ENCODE peak calls at places on chromosome 13, in five cellular contexts. H is effector memory CD4-positive, alpha-beta T cell; Y is pancreas; K is OCI-LY7; L is mucosa of descending colon. A is an unnamed sample.

GRCh38 chr13:89363144-89363543 is 1692.0 kb downstream of the SLITRK5 start:
- DNase-seq in H (no peak), Y (no peak), K (no peak), L (no peak), A (no peak)

GRCh38 chr13:27219611-27220010 is 31.7 kb upstream of the RPL21 start:
- DNase-seq in H (no peak), Y (no peak), K (no peak), L (no peak), A (no peak)

GRCh38 chr13:21974741-21975140 is 303.9 kb downstream of the FGF9 start:
- DNase-seq in H (no peak), Y (no peak), K (no peak), L (no peak), A (peak; percentile 66)

GRCh38 chr13:104074326-104074725 is 1008.1 kb upstream of the SLC10A2 start:
- DNase-seq in H (no peak), Y (no peak), K (no peak), L (no peak), A (no peak)

GRCh38 chr13:75258159-75258782 is 223.7 kb downstream of the TBC1D4 start:
- DNase-seq in H (no peak), Y (no peak), K (peak; percentile 16), L (no peak), A (no peak)

GRCh38 chr13:43874512-43875092 is 4.9 kb downstream of the CCDC122 start:
- DNase-seq in H (no peak), Y (no peak), K (peak; percentile 57), L (no peak), A (no peak)

GRCh38 chr13:23399254-23399796 is 34.2 kb downstream of the SACS start:
- DNase-seq in H (no peak), Y (no peak), K (no peak), L (no peak), A (no peak)

GRCh38 chr13:78604782-78605611 is 1.6 kb upstream of the POU4F1 start:
- DNase-seq in H (no peak), Y (no peak), K (peak; percentile 84), L (no peak), A (no peak)

GRCh38 chr13:91017669-91018053 is 329.8 kb upstream of the MIR17HG start:
- DNase-seq in H (no peak), Y (peak; percentile 12), K (no peak), L (no peak), A (no peak)

GRCh38 chr13:30880151-30880551 is 25.9 kb upstream of the MEDAG start:
- DNase-seq in H (no peak), Y (no peak), K (no peak), L (no peak), A (no peak)

GRCh38 chr13:50685491-50685890 is 158.0 kb downstream of the DLEU7 start:
- DNase-seq in H (no peak), Y (peak; percentile 23), K (no peak), L (peak; percentile 43), A (peak; percentile 14)
- H3K4me1 ChIP-seq in H (no peaks in the 10 kb centered on the region), Y (peaks cover 9% of the 10 kb centered on the region), K (no peaks in the 10 kb centered on the region), L (no peaks in the 10 kb centered on the region), A (peaks cover 13% of the 10 kb centered on the region)

GRCh38 chr13:25095862-25096453 is at the start of gene PABPC3:
- DNase-seq in H (no peak), Y (no peak), K (no peak), L (no peak), A (no peak)
- H3K4me3 ChIP-seq in H (no peak within 1 kb of the TSS), Y (peak within 1 kb of the TSS; percentile 17), K (no peak within 1 kb of the TSS), L (no peak within 1 kb of the TSS), A (no peak within 1 kb of the TSS)

GRCh38 chr13:106492576-106493323 is 42.7 kb downstream of the EFNB2 start:
- DNase-seq in H (no peak), Y (no peak), K (no peak), L (no peak), A (no peak)
- H3K4me1 ChIP-seq in H (peaks cover 4% of the 10 kb centered on the region), Y (no peaks in the 10 kb centered on the region), K (no peaks in the 10 kb centered on the region), L (peaks cover 18% of the 10 kb centered on the region), A (no peaks in the 10 kb centered on the region)

DNA sequence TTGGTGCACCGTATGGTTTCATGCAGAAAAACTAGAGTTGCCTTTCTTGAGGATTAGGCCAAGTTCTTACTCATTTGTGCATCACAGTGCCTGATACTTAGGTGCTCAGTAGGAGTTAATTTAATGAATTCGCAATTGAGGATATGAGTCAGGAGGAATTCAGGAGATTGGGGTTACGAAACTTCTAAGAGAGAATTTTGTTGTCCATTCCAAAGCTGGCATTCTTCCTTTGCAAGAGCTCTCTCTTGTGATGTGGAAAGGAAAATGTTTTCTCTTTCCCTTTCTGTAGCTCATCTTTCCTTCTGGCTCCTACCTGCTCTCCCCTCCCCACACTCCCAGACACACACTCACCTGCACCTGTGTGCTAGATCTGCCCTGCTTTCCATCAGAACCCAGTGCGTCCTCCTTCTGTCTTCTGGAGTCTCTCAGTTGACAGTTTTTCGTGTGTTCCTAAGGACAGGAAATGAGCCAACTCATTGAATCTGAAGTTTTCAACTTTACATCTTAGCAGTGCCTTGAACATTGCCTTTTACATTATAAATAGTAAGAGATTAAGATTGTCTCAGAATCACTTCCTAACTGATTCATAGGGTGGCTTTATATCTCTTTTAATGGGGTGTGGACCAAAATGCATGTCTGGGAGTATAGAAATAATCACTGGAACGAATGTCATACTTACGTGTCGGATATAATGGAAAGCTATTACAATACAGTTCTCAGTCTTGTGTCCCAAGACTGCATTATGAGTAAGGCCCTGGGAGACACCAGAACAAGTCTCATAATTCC is 19.7 kb upstream of the ERCC5 start:
- DNase-seq in H (no peak), Y (no peak), K (no peak), L (no peak), A (peak; percentile 44)
- H3K4me3 ChIP-seq in H (no peak overlapping the region), Y (no peak overlapping the region), K (no peak overlapping the region), L (no peak overlapping the region), A (no peak overlapping the region)

GRCh38 chr13:98276486-98276885 is 99.4 kb upstream of the RNF113B start:
- DNase-seq in H (no peak), Y (no peak), K (no peak), L (no peak), A (no peak)
- H3K4me1 ChIP-seq in H (no peaks in the 10 kb centered on the region), Y (peaks cover 31% of the 10 kb centered on the region), K (no peaks in the 10 kb centered on the region), L (no peaks in the 10 kb centered on the region), A (peaks cover 50% of the 10 kb centered on the region)

GRCh38 chr13:83880275-83881027 is 1.8 kb downstream of the SLITRK1 start:
- DNase-seq in H (no peak), Y (no peak), K (no peak), L (no peak), A (no peak)
- H3K4me3 ChIP-seq in H (no peak overlapping the region), Y (peak overlapping the region; percentile 42), K (no peak overlapping the region), L (no peak overlapping the region), A (no peak overlapping the region)

GRCh38 chr13:110907951-110908898 is 6.6 kb downstream of the ANKRD10 start:
- DNase-seq in H (no peak), Y (peak; percentile 62), K (no peak), L (peak; percentile 60), A (peak; percentile 72)

GRCh38 chr13:110912651-110913051 is 2.2 kb downstream of the ANKRD10 start:
- DNase-seq in H (no peak), Y (no peak), K (no peak), L (no peak), A (no peak)

GRCh38 chr13:110907301-110907700 is 7.6 kb downstream of the ANKRD10 start:
- DNase-seq in H (no peak), Y (no peak), K (no peak), L (no peak), A (peak; percentile 90)

GRCh38 chr13:110911880-110912279 is 3.0 kb downstream of the ANKRD10 start:
- DNase-seq in H (no peak), Y (no peak), K (no peak), L (no peak), A (no peak)

DNA sequence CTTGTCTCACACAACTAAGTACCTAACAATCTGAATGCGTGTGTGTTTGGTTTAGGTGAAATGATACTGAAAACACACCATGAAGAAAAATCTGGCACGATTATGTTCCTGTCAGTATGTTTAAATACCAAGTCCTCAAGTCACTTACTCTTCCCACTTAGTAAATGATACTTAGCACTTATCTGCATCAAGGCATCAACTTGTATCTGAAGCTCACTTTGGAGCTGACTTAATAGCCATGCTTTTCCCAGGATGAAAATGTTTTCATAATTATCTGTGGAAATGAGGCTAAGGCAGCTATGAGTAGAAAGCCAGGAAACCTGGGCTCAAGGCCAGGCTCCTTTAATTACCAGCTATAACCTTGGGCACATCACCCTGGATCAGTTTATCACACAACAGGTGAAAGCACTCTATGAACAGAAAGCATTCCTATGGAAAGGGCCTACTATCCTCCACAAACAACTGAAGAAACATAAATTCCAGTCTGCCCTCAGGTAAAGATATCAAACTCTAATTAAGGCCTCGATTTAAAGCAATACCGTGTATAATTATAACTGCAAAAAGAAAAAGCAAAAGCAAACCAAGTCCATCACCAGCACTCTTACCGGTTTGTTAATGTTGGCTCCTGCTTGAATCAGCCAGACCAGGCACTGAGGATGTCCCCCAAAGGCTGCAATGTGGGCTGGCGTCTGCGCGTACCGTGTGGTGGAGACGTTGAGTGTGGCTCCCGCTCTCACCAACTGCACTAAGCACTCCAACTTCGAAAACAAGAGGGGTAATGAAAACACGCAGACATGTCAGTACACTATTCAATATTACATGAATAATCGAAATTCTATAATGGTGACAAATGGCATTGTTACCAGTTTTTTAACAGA is 4.6 kb downstream of the ANKRD10 start:
- DNase-seq in H (no peak), Y (no peak), K (no peak), L (no peak), A (no peak)
- H3K4me1 ChIP-seq in H (peaks cover 21% of the 10 kb centered on the region), Y (peaks cover 58% of the 10 kb centered on the region), K (peaks cover 11% of the 10 kb centered on the region), L (peaks cover 30% of the 10 kb centered on the region), A (peaks cover 58% of the 10 kb centered on the region)

GRCh38 chr13:93345061-93345460 is 118.5 kb downstream of the GPC6 start:
- DNase-seq in H (no peak), Y (no peak), K (no peak), L (no peak), A (no peak)
- H3K4me3 ChIP-seq in H (no peak overlapping the region), Y (no peak overlapping the region), K (no peak overlapping the region), L (no peak overlapping the region), A (no peak overlapping the region)

GRCh38 chr13:32530841-32531253 is 7.7 kb downstream of the N4BP2L2 start:
- DNase-seq in H (no peak), Y (no peak), K (peak; percentile 7), L (no peak), A (peak; percentile 9)
- H3K4me1 ChIP-seq in H (peaks cover 19% of the 10 kb centered on the region), Y (peaks cover 36% of the 10 kb centered on the region), K (no peaks in the 10 kb centered on the region), L (peaks cover 27% of the 10 kb centered on the region), A (peaks cover 12% of the 10 kb centered on the region)

GRCh38 chr13:42270160-42270856 is 1.6 kb upstream of the AKAP11 start:
- DNase-seq in H (no peak), Y (no peak), K (no peak), L (no peak), A (no peak)
- H3K4me3 ChIP-seq in H (no peak overlapping the region), Y (no peak overlapping the region), K (peak overlapping the region; percentile 82), L (no peak overlapping the region), A (no peak overlapping the region)